ENCODE peak calls at places on chromosomes 13 and 19, in ten cellular contexts. O is NCI-H345; F is activated T-cell treated with anti-CD3 and anti-CD28 coated beads, Interleukin-2, amount 50 U/mL, for 4 hours; U is AG08396; X is HS-5; G is Peyer's patch; E is CD4-positive, CD25-positive, alpha-beta regulatory T cell; J is nucleus accumbens; M is NCI-H2227 treated with DMSO at 0.1 percent for 48 hours; Z is PC-3. K is an unnamed sample.

GRCh38 chr19:38730470-38730730 is 13.9 kb downstream of the CAPN12 start:
- DNase-seq in O (no peak), F (no peak), U (no peak), X (no peak), G (no peak), E (no peak), J (no peak), M (no peak), Z (no peak), K (no peak)

GRCh38 chr13:49749852-49750251 is 42.6 kb downstream of the KPNA3 start:
- DNase-seq in O (no peak), F (no peak), U (peak), X (no peak), G (no peak), E (no peak), J (no peak), M (no peak), Z (no peak), K (no peak)

GRCh38 chr19:7460562-7460966 is 28.3 kb downstream of the PEX11G start:
- DNase-seq in O (no peak), F (no peak), U (no peak), X (no peak), G (no peak), E (no peak), J (no peak), M (no peak), Z (no peak), K (no peak)

GRCh38 chr13:109684836-109685602 is 101.4 kb downstream of the IRS2 start:
- DNase-seq in O (peak), F (no peak), U (no peak), X (no peak), G (peak), E (no peak), J (peak), M (no peak), Z (peak), K (no peak)

GRCh38 chr13:25046274-25046984 is 49.5 kb upstream of the PABPC3 start:
- DNase-seq in O (peak), F (no peak), U (no peak), X (no peak), G (no peak), E (no peak), J (no peak), M (no peak), Z (no peak), K (no peak)

GRCh38 chr19:54608205-54608604 is 14.8 kb downstream of the LILRA1 start:
- DNase-seq in O (no peak), F (no peak), U (no peak), X (no peak), G (no peak), E (no peak), J (no peak), M (no peak), Z (no peak), K (no peak)

GRCh38 chr19:50728084-50728737 is 5.0 kb downstream of the CLEC11A start:
- DNase-seq in O (no peak), F (peak), U (no peak), X (no peak), G (peak), E (no peak), J (peak), M (no peak), Z (no peak), K (no peak)

GRCh38 chr19:30664358-30665058 is 292.3 kb downstream of the ZNF536 start:
- DNase-seq in O (no peak), F (no peak), U (no peak), X (no peak), G (peak), E (no peak), J (peak), M (no peak), Z (peak), K (no peak)

GRCh38 chr19:5090780-5091575 is 122.1 kb downstream of the KDM4B start:
- DNase-seq in O (peak), F (no peak), U (peak), X (no peak), G (no peak), E (no peak), J (peak), M (no peak), Z (no peak), K (peak)

GRCh38 chr13:75432045-75432444 is 49.9 kb downstream of the TBC1D4 start:
- DNase-seq in O (no peak), F (no peak), U (no peak), X (no peak), G (no peak), E (no peak), J (no peak), M (no peak), Z (no peak), K (no peak)

GRCh38 chr19:3359850-3360493 is 6.4 kb upstream of the NFIC start:
- DNase-seq in O (peak), F (peak), U (peak), X (no peak), G (no peak), E (no peak), J (no peak), M (no peak), Z (no peak), K (no peak)

GRCh38 chr19:40745402-40745780 is 4.9 kb downstream of the ACTMAP start:
- DNase-seq in O (no peak), F (no peak), U (no peak), X (no peak), G (no peak), E (no peak), J (no peak), M (no peak), Z (no peak), K (no peak)

GRCh38 chr13:99357149-99357596 is 50.0 kb upstream of the GPR183 start:
- DNase-seq in O (no peak), F (peak), U (peak), X (peak), G (no peak), E (no peak), J (no peak), M (no peak), Z (peak), K (no peak)

GRCh38 chr13:86960876-86961275 is 710.3 kb upstream of the SLITRK5 start:
- DNase-seq in O (no peak), F (no peak), U (no peak), X (peak), G (no peak), E (no peak), J (no peak), M (no peak), Z (peak), K (no peak)

GRCh38 chr13:37381502-37381901 is 217.1 kb downstream of the POSTN start:
- DNase-seq in O (no peak), F (no peak), U (no peak), X (no peak), G (no peak), E (no peak), J (no peak), M (no peak), Z (no peak), K (no peak)

GRCh38 chr19:3975144-3975543 is 4.2 kb upstream of the DAPK3 start:
- DNase-seq in O (no peak), F (no peak), U (no peak), X (no peak), G (no peak), E (no peak), J (no peak), M (no peak), Z (no peak), K (no peak)

GRCh38 chr19:28393574-28394336 is 819.2 kb downstream of the UQCRFS1 start:
- DNase-seq in O (peak), F (no peak), U (no peak), X (no peak), G (no peak), E (no peak), J (no peak), M (peak), Z (no peak), K (peak)

GRCh38 chr13:54637377-54637776 is 1608.8 kb downstream of the OLFM4 start:
- DNase-seq in O (peak), F (no peak), U (no peak), X (peak), G (no peak), E (no peak), J (no peak), M (no peak), Z (peak), K (no peak)

GRCh38 chr19:45087531-45087930 is 5.4 kb upstream of the PPP1R37 start:
- DNase-seq in O (no peak), F (peak), U (no peak), X (no peak), G (peak), E (no peak), J (no peak), M (no peak), Z (no peak), K (peak)